ENCODE peak calls at places on chromosome 20, in nine cellular contexts. Z, R, V, Y, M, G, U, K and O are unnamed samples. For H3K9me3 and H3K4me1, the result is how much of the 10 kb centered on the place peaks cover.

GRCh38 chr20:37484386-37484785 is 36.7 kb upstream of the NNAT start:
- DNase-seq in Z (no peak), R (no peak), V (no peak), Y (no peak), M (no peak), G (no peak), U (no peak), K (no peak), O (no peak)

GRCh38 chr20:33010133-33010504 is 2.6 kb downstream of the BPIFB2 start:
- DNase-seq in Z (no peak), R (no peak), V (no peak), Y (no peak), M (no peak), G (no peak), U (no peak), K (peak), O (no peak)

GRCh38 chr20:4603724-4604123 is 118.0 kb upstream of the PRND start:
- DNase-seq in Z (no peak), R (no peak), V (no peak), Y (no peak), M (no peak), G (no peak), U (no peak), K (no peak), O (no peak)

GRCh38 chr20:56440346-56441007 is 27.9 kb upstream of the RTF2 start:
- DNase-seq in Z (no peak), R (no peak), V (no peak), Y (no peak), M (no peak), G (no peak), U (no peak), K (no peak), O (no peak)

GRCh38 chr20:33893314-33893713 is 82.2 kb downstream of the CHMP4B start:
- DNase-seq in Z (no peak), R (no peak), V (no peak), Y (no peak), M (no peak), G (no peak), U (no peak), K (no peak), O (no peak)

GRCh38 chr20:47950557-47951283 is 165.4 kb upstream of the SULF2 start:
- DNase-seq in Z (no peak), R (no peak), V (no peak), Y (no peak), M (no peak), G (no peak), U (no peak), K (no peak), O (no peak)

GRCh38 chr20:45394221-45395113 is 13.6 kb upstream of the DBNDD2 start:
- DNase-seq in Z (no peak), R (no peak), V (no peak), Y (no peak), M (no peak), G (no peak), U (no peak), K (no peak), O (no peak)

GRCh38 chr20:37882961-37883712 is 19.8 kb upstream of the VSTM2L start:
- DNase-seq in Z (no peak), R (no peak), V (no peak), Y (no peak), M (no peak), G (no peak), U (no peak), K (no peak), O (no peak)

GRCh38 chr20:1324598-1325172 is 4.3 kb downstream of the SDCBP2 start:
- DNase-seq in Z (peak), R (no peak), V (no peak), Y (peak), M (peak), G (no peak), U (no peak), K (peak), O (no peak)

GRCh38 chr20:44914924-44915323 is 5.1 kb downstream of the PABPC1L start:
- DNase-seq in Z (no peak), R (no peak), V (no peak), Y (no peak), M (no peak), G (no peak), U (no peak), K (no peak), O (no peak)

GRCh38 chr20:12699374-12700228 is 309.2 kb upstream of the SPTLC3 start:
- DNase-seq in Z (no peak), R (no peak), V (no peak), Y (peak), M (no peak), G (no peak), U (no peak), K (no peak), O (no peak)

GRCh38 chr20:669573-669972 is 6.0 kb downstream of the SCRT2 start:
- DNase-seq in Z (no peak), R (no peak), V (no peak), Y (no peak), M (no peak), G (no peak), U (no peak), K (peak), O (no peak)

GRCh38 chr20:11676618-11677289 is 240.9 kb upstream of the BTBD3 start:
- DNase-seq in Z (no peak), R (no peak), V (no peak), Y (peak), M (peak), G (no peak), U (peak), K (no peak), O (no peak)

GRCh38 chr20:9099372-9099771 is 30.5 kb downstream of the PLCB4 start:
- DNase-seq in Z (no peak), R (no peak), V (no peak), Y (no peak), M (no peak), G (no peak), U (no peak), K (no peak), O (no peak)

GRCh38 chr20:18986146-18986830 is 172.7 kb downstream of the SCP2D1 start:
- DNase-seq in Z (no peak), R (no peak), V (no peak), Y (no peak), M (no peak), G (peak), U (no peak), K (no peak), O (no peak)

GRCh38 chr20:56924976-56925695 is 296.0 kb downstream of the TFAP2C start:
- DNase-seq in Z (no peak), R (no peak), V (no peak), Y (peak), M (no peak), G (no peak), U (no peak), K (no peak), O (no peak)

GRCh38 chr20:23245553-23246128 is 105.0 kb upstream of the NXT1 start:
- DNase-seq in Z (no peak), R (peak), V (peak), Y (peak), M (peak), G (no peak), U (no peak), K (peak), O (peak)

GRCh38 chr20:6122873-6123649 is at the start of gene FERMT1:
- DNase-seq in Z (peak), R (no peak), V (peak), Y (peak), M (peak), G (peak), U (peak), K (no peak), O (no peak)

GRCh38 chr20:50153153-50153499 is 397 bp downstream of the PEDS1 start:
- DNase-seq in Z (no peak), R (no peak), V (no peak), Y (no peak), M (no peak), G (no peak), U (no peak), K (no peak), O (no peak)

GRCh38 chr20:6845141-6845540 is 77.7 kb downstream of the BMP2 start:
- DNase-seq in Z (no peak), R (no peak), V (no peak), Y (no peak), M (no peak), G (no peak), U (no peak), K (no peak), O (no peak)

GRCh38 chr20:57540889-57541288 is 15.9 kb upstream of the CTCFL start:
- DNase-seq in Z (no peak), R (no peak), V (no peak), Y (no peak), M (no peak), G (no peak), U (no peak), K (no peak), O (no peak)

GRCh38 chr20:12715371-12715770 is 293.4 kb upstream of the SPTLC3 start:
- DNase-seq in Z (no peak), R (no peak), V (no peak), Y (no peak), M (no peak), G (no peak), U (no peak), K (no peak), O (no peak)

GRCh38 chr20:35947489-35947888 is 6.8 kb downstream of the SCAND1 start:
- DNase-seq in Z (no peak), R (no peak), V (no peak), Y (no peak), M (peak), G (no peak), U (peak), K (no peak), O (no peak)

GRCh38 chr20:51542033-51542893 is at the start of gene NFATC2:
- DNase-seq in Z (no peak), R (no peak), V (peak), Y (peak), M (no peak), G (peak), U (no peak), K (peak), O (peak)

GRCh38 chr20:46246527-46246926 is 61.8 kb downstream of the CDH22 start:
- DNase-seq in Z (no peak), R (no peak), V (no peak), Y (no peak), M (no peak), G (no peak), U (no peak), K (no peak), O (no peak)

GRCh38 chr20:12383770-12384304 is 466.1 kb downstream of the BTBD3 start:
- DNase-seq in Z (no peak), R (no peak), V (no peak), Y (no peak), M (no peak), G (no peak), U (no peak), K (no peak), O (no peak)

GRCh38 chr20:1001981-1002681 is at the start of gene RSPO4:
- DNase-seq in Z (peak), R (no peak), V (no peak), Y (no peak), M (no peak), G (no peak), U (no peak), K (no peak), O (no peak)

GRCh38 chr20:23163562-23163961 is 77.4 kb upstream of the CD93 start:
- DNase-seq in Z (no peak), R (peak), V (no peak), Y (no peak), M (no peak), G (no peak), U (no peak), K (peak), O (no peak)

GRCh38 chr20:9838035-9838377 is 870 bp downstream of the PAK5 start:
- DNase-seq in Z (no peak), R (no peak), V (no peak), Y (no peak), M (peak), G (no peak), U (no peak), K (no peak), O (no peak)

GRCh38 chr20:48804300-48804980 is 23.4 kb downstream of the PREX1 start:
- DNase-seq in Z (no peak), R (no peak), V (no peak), Y (no peak), M (no peak), G (no peak), U (no peak), K (peak), O (no peak)

GRCh38 chr20:57276221-57276620 is 9.8 kb upstream of the BMP7 start:
- DNase-seq in Z (no peak), R (no peak), V (no peak), Y (no peak), M (no peak), G (no peak), U (no peak), K (no peak), O (no peak)

GRCh38 chr20:48638546-48638945 is 189.3 kb downstream of the PREX1 start:
- DNase-seq in Z (no peak), R (no peak), V (no peak), Y (no peak), M (peak), G (no peak), U (peak), K (peak), O (no peak)

GRCh38 chr20:9186396-9186795 is 117.5 kb downstream of the PLCB4 start:
- DNase-seq in Z (no peak), R (no peak), V (no peak), Y (no peak), M (no peak), G (no peak), U (no peak), K (no peak), O (no peak)

GRCh38 chr20:36435799-36436541 is 105.3 kb upstream of the MYL9 start:
- DNase-seq in Z (peak), R (peak), V (peak), Y (peak), M (peak), G (peak), U (peak), K (peak), O (peak)

GRCh38 chr20:52001999-52002666 is 189.4 kb downstream of the ZFP64 start:
- DNase-seq in Z (no peak), R (no peak), V (no peak), Y (no peak), M (peak), G (no peak), U (peak), K (no peak), O (no peak)

GRCh38 chr20:14700641-14700965 is 363.2 kb upstream of the FLRT3 start:
- DNase-seq in Z (no peak), R (no peak), V (no peak), Y (no peak), M (peak), G (no peak), U (no peak), K (no peak), O (no peak)

GRCh38 chr20:1901704-1902103 is 6.5 kb downstream of the SIRPA start:
- DNase-seq in Z (no peak), R (no peak), V (no peak), Y (no peak), M (no peak), G (no peak), U (no peak), K (no peak), O (no peak)

GRCh38 chr20:53739799-53740785 is 146.5 kb upstream of the ZNF217 start:
- DNase-seq in Z (no peak), R (no peak), V (no peak), Y (no peak), M (no peak), G (no peak), U (no peak), K (no peak), O (no peak)
- TF ChIP-seq POLR2A in Z (no peak), R (no peak), V (no peak), Y (peak), M (no peak), G (no peak), U (no peak), K (no peak), O (no peak)

GRCh38 chr20:40103420-40103819 is 585.6 kb downstream of the MAFB start:
- DNase-seq in Z (no peak), R (peak), V (no peak), Y (no peak), M (no peak), G (no peak), U (no peak), K (no peak), O (no peak)
- H3K9me3 ChIP-seq in Z (under half), R (under half), V (under half), Y (under half), M (under half), G (under half), U (under half), K (under half), O (under half)

GRCh38 chr20:40715491-40715890 is 26.5 kb upstream of the MAFB start:
- DNase-seq in Z (no peak), R (no peak), V (no peak), Y (no peak), M (no peak), G (no peak), U (no peak), K (no peak), O (no peak)

GRCh38 chr20:40713508-40713907 is 24.5 kb upstream of the MAFB start:
- DNase-seq in Z (no peak), R (no peak), V (no peak), Y (no peak), M (no peak), G (no peak), U (no peak), K (no peak), O (no peak)

GRCh38 chr20:40714916-40715315 is 25.9 kb upstream of the MAFB start:
- DNase-seq in Z (no peak), R (no peak), V (no peak), Y (no peak), M (no peak), G (no peak), U (no peak), K (no peak), O (no peak)

GRCh38 chr20:40711078-40711477 is 22.0 kb upstream of the MAFB start:
- DNase-seq in Z (no peak), R (no peak), V (no peak), Y (no peak), M (no peak), G (no peak), U (no peak), K (no peak), O (no peak)

DNA sequence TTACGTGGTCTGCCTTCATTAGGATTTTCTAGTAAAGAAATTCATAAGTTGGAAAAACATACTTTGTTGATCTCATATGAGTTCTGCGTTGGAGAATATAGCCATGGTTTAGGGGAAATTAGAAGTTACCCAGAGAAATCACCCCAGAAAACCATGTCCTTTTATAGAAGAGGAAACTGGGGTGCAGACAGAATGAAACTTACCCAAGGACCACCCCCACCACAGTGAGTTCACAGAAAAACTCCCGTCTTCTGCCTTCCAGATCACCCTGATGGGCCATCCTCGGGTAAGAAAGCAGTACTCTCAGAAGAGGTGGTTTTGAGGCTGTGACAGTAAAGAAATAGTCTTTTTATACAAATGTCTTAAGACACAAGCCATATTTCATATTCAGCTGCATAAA is 25.1 kb upstream of the MAFB start:
- DNase-seq in Z (no peak), R (no peak), V (no peak), Y (no peak), M (no peak), G (no peak), U (no peak), K (no peak), O (no peak)
- H3K4me1 ChIP-seq in Z (under half), R (under half), V (under half), Y (under half), M (under half), G (under half), U (under half), K (under half), O (under half)

DNA sequence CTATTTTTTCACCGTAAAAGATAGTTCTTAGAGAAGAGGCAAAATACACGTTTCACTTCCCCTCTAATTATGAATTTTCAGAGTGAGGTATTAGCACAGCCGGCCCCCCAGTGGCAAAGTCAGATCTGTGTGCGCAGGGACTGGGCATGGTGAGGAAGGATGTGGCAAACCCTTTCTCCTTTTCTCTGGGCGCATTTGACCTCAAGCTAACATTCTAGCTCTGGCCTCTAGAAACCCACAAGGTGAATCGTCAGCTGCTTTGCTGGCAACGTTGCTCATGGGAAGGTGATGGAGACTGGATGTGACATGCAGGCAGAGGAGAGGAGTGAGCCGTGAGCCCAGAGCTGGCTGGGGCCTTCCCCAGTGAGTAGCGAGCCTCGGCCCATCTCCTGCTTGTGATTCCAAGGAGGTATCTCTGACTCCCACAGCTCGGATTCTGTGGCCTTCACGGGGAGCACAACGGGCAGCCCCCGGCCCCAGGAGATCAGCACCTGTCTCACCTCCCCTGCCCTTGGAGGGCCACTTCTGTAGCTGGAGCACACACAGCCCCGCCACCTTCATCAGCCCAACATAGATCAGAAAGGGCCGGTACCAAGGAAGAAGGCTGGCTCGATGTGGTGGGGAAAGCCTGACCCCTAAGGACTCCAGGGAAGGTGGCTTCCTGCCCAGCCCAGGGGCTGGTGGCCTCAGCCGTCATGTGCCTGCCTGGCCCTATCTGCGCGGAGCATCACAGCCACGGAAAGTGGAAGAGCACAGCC is 152.8 kb downstream of the TAF4 start:
- DNase-seq in Z (no peak), R (no peak), V (no peak), Y (no peak), M (no peak), G (no peak), U (no peak), K (peak), O (no peak)
- TF ChIP-seq POLR2A in Z (no peak), R (no peak), V (no peak), Y (no peak), M (no peak), G (no peak), U (no peak), K (no peak), O (no peak)

GRCh38 chr20:43809206-43809819 is 82.5 kb upstream of the GTSF1L start:
- DNase-seq in Z (no peak), R (no peak), V (no peak), Y (no peak), M (no peak), G (no peak), U (no peak), K (no peak), O (no peak)
- H3K9me3 ChIP-seq in Z (under half), R (under half), V (under half), Y (under half), M (under half), G (under half), U (under half), K (half or more), O (under half)

GRCh38 chr20:41175201-41175651 is 37.9 kb downstream of the PLCG1 start:
- DNase-seq in Z (peak), R (peak), V (no peak), Y (no peak), M (no peak), G (peak), U (no peak), K (no peak), O (no peak)
- H3K4me1 ChIP-seq in Z (under half), R (under half), V (under half), Y (under half), M (under half), G (under half), U (under half), K (under half), O (half or more)

GRCh38 chr20:38892091-38892981 is 33.9 kb upstream of the FAM83D start:
- DNase-seq in Z (no peak), R (no peak), V (no peak), Y (no peak), M (no peak), G (no peak), U (no peak), K (peak), O (no peak)
- TF ChIP-seq POLR2A in Z (no peak), R (no peak), V (no peak), Y (no peak), M (no peak), G (no peak), U (no peak), K (no peak), O (no peak)

GRCh38 chr20:59657459-59658046 is 53.2 kb downstream of the PHACTR3 start:
- DNase-seq in Z (no peak), R (no peak), V (no peak), Y (no peak), M (no peak), G (no peak), U (no peak), K (no peak), O (no peak)
- H3K9me3 ChIP-seq in Z (under half), R (under half), V (under half), Y (under half), M (under half), G (under half), U (under half), K (under half), O (under half)

GRCh38 chr20:3068986-3069900 is 2.2 kb upstream of the OXT start:
- DNase-seq in Z (no peak), R (no peak), V (no peak), Y (no peak), M (peak), G (no peak), U (no peak), K (peak), O (no peak)
- H3K4me1 ChIP-seq in Z (under half), R (under half), V (under half), Y (under half), M (under half), G (under half), U (under half), K (under half), O (under half)